ENCODE peak calls at places on chromosomes 11 and 22, in eight cellular contexts. One of them, this sample, is unnamed.

GRCh38 chr11:32045456-32045855 is 45.4 kb upstream of the RCN1 start:
- DNase-seq in SK-MEL-5: no peak
- DNase-seq in NCI-H1417 treated with DMSO at 0.1 percent for 48 hours: no peak
- DNase-seq in stimulated activated CD4-positive, alpha-beta T cell treated with anti-CD3 and anti-CD28 coated beads, Interleukin-1b, Interleukin-23, amount 100 ng/mL, for 4 hours: no peak
- DNase-seq in nucleus accumbens: no peak
- DNase-seq in H9: no peak
- DNase-seq in A549: no peak
- DNase-seq in occipital lobe: no peak
- DNase-seq in this sample: no peak

GRCh38 chr11:89235976-89236375 is 58.3 kb downstream of the TYR start:
- DNase-seq in SK-MEL-5: no peak
- DNase-seq in nucleus accumbens: no peak
- DNase-seq in A549: no peak
- DNase-seq in NCI-H1417 treated with DMSO at 0.1 percent for 48 hours: no peak
- DNase-seq in stimulated activated CD4-positive, alpha-beta T cell treated with anti-CD3 and anti-CD28 coated beads, Interleukin-1b, Interleukin-23, amount 100 ng/mL, for 4 hours: no peak
- DNase-seq in H9: no peak
- DNase-seq in occipital lobe: no peak
- DNase-seq in this sample: no peak

GRCh38 chr11:74257934-74258553 is 53.4 kb downstream of the P4HA3 start:
- DNase-seq in SK-MEL-5: no peak
- DNase-seq in occipital lobe: no peak
- DNase-seq in A549: no peak
- DNase-seq in stimulated activated CD4-positive, alpha-beta T cell treated with anti-CD3 and anti-CD28 coated beads, Interleukin-1b, Interleukin-23, amount 100 ng/mL, for 4 hours: no peak
- DNase-seq in NCI-H1417 treated with DMSO at 0.1 percent for 48 hours: no peak
- DNase-seq in nucleus accumbens: no peak
- DNase-seq in H9: no peak
- DNase-seq in this sample: no peak

GRCh38 chr11:134049303-134049702 is 19.6 kb upstream of the JAM3 start:
- DNase-seq in A549: no peak
- DNase-seq in stimulated activated CD4-positive, alpha-beta T cell treated with anti-CD3 and anti-CD28 coated beads, Interleukin-1b, Interleukin-23, amount 100 ng/mL, for 4 hours: no peak
- DNase-seq in nucleus accumbens: no peak
- DNase-seq in occipital lobe: no peak
- DNase-seq in SK-MEL-5: no peak
- DNase-seq in NCI-H1417 treated with DMSO at 0.1 percent for 48 hours: no peak
- DNase-seq in H9: no peak
- DNase-seq in this sample: no peak

GRCh38 chr22:28873183-28873964 is 10.0 kb upstream of the ZNRF3 start:
- DNase-seq in A549: no peak
- DNase-seq in H9: no peak
- DNase-seq in NCI-H1417 treated with DMSO at 0.1 percent for 48 hours: no peak
- DNase-seq in occipital lobe: no peak
- DNase-seq in stimulated activated CD4-positive, alpha-beta T cell treated with anti-CD3 and anti-CD28 coated beads, Interleukin-1b, Interleukin-23, amount 100 ng/mL, for 4 hours: no peak
- DNase-seq in SK-MEL-5: no peak
- DNase-seq in nucleus accumbens: no peak
- DNase-seq in this sample: no peak

GRCh38 chr22:44292007-44292370 is 20.8 kb downstream of the SHISAL1 start:
- DNase-seq in nucleus accumbens: no peak
- DNase-seq in NCI-H1417 treated with DMSO at 0.1 percent for 48 hours: no peak
- DNase-seq in stimulated activated CD4-positive, alpha-beta T cell treated with anti-CD3 and anti-CD28 coated beads, Interleukin-1b, Interleukin-23, amount 100 ng/mL, for 4 hours: no peak
- DNase-seq in SK-MEL-5: no peak
- DNase-seq in occipital lobe: no peak
- DNase-seq in H9: peak
- DNase-seq in A549: no peak
- DNase-seq in this sample: no peak

GRCh38 chr11:61917043-61917356 is 366 bp downstream of the RAB3IL1 start:
- DNase-seq in stimulated activated CD4-positive, alpha-beta T cell treated with anti-CD3 and anti-CD28 coated beads, Interleukin-1b, Interleukin-23, amount 100 ng/mL, for 4 hours: no peak
- DNase-seq in nucleus accumbens: no peak
- DNase-seq in NCI-H1417 treated with DMSO at 0.1 percent for 48 hours: no peak
- DNase-seq in occipital lobe: no peak
- DNase-seq in A549: no peak
- DNase-seq in H9: no peak
- DNase-seq in SK-MEL-5: no peak
- DNase-seq in this sample: no peak

GRCh38 chr11:61907282-61907681 is 10.1 kb downstream of the RAB3IL1 start:
- DNase-seq in A549: no peak
- DNase-seq in H9: no peak
- DNase-seq in SK-MEL-5: no peak
- DNase-seq in stimulated activated CD4-positive, alpha-beta T cell treated with anti-CD3 and anti-CD28 coated beads, Interleukin-1b, Interleukin-23, amount 100 ng/mL, for 4 hours: no peak
- DNase-seq in nucleus accumbens: no peak
- DNase-seq in NCI-H1417 treated with DMSO at 0.1 percent for 48 hours: no peak
- DNase-seq in occipital lobe: no peak
- DNase-seq in this sample: no peak

GRCh38 chr11:131504199-131504949 is 134.0 kb downstream of the NTM start:
- DNase-seq in nucleus accumbens: peak
- DNase-seq in A549: peak
- DNase-seq in stimulated activated CD4-positive, alpha-beta T cell treated with anti-CD3 and anti-CD28 coated beads, Interleukin-1b, Interleukin-23, amount 100 ng/mL, for 4 hours: no peak
- DNase-seq in NCI-H1417 treated with DMSO at 0.1 percent for 48 hours: no peak
- DNase-seq in SK-MEL-5: peak
- DNase-seq in occipital lobe: peak
- DNase-seq in H9: peak
- DNase-seq in this sample: no peak

GRCh38 chr22:43889366-43890253 is 2.2 kb downstream of the PNPLA5 start:
- DNase-seq in SK-MEL-5: peak
- DNase-seq in nucleus accumbens: no peak
- DNase-seq in stimulated activated CD4-positive, alpha-beta T cell treated with anti-CD3 and anti-CD28 coated beads, Interleukin-1b, Interleukin-23, amount 100 ng/mL, for 4 hours: no peak
- DNase-seq in A549: no peak
- DNase-seq in NCI-H1417 treated with DMSO at 0.1 percent for 48 hours: no peak
- DNase-seq in H9: no peak
- DNase-seq in occipital lobe: no peak
- DNase-seq in this sample: no peak

GRCh38 chr22:30305519-30305905 is 16.2 kb upstream of the CASTOR1 start:
- DNase-seq in SK-MEL-5: no peak
- DNase-seq in stimulated activated CD4-positive, alpha-beta T cell treated with anti-CD3 and anti-CD28 coated beads, Interleukin-1b, Interleukin-23, amount 100 ng/mL, for 4 hours: no peak
- DNase-seq in A549: no peak
- DNase-seq in occipital lobe: no peak
- DNase-seq in H9: no peak
- DNase-seq in NCI-H1417 treated with DMSO at 0.1 percent for 48 hours: no peak
- DNase-seq in nucleus accumbens: no peak
- DNase-seq in this sample: no peak

GRCh38 chr11:78241475-78241874 is 52.8 kb downstream of the USP35 start:
- DNase-seq in SK-MEL-5: no peak
- DNase-seq in occipital lobe: no peak
- DNase-seq in NCI-H1417 treated with DMSO at 0.1 percent for 48 hours: no peak
- DNase-seq in A549: no peak
- DNase-seq in stimulated activated CD4-positive, alpha-beta T cell treated with anti-CD3 and anti-CD28 coated beads, Interleukin-1b, Interleukin-23, amount 100 ng/mL, for 4 hours: no peak
- DNase-seq in H9: no peak
- DNase-seq in nucleus accumbens: no peak
- DNase-seq in this sample: no peak

GRCh38 chr22:23684561-23685031 is 6.2 kb upstream of the RGL4 start:
- DNase-seq in nucleus accumbens: no peak
- DNase-seq in A549: no peak
- DNase-seq in NCI-H1417 treated with DMSO at 0.1 percent for 48 hours: no peak
- DNase-seq in stimulated activated CD4-positive, alpha-beta T cell treated with anti-CD3 and anti-CD28 coated beads, Interleukin-1b, Interleukin-23, amount 100 ng/mL, for 4 hours: no peak
- DNase-seq in SK-MEL-5: no peak
- DNase-seq in H9: no peak
- DNase-seq in occipital lobe: no peak
- DNase-seq in this sample: no peak

GRCh38 chr11:58579192-58580129 is 598 bp downstream of the ZFP91 start:
- DNase-seq in SK-MEL-5: peak
- DNase-seq in occipital lobe: peak
- DNase-seq in A549: peak
- DNase-seq in stimulated activated CD4-positive, alpha-beta T cell treated with anti-CD3 and anti-CD28 coated beads, Interleukin-1b, Interleukin-23, amount 100 ng/mL, for 4 hours: peak
- DNase-seq in NCI-H1417 treated with DMSO at 0.1 percent for 48 hours: peak
- DNase-seq in H9: peak
- DNase-seq in nucleus accumbens: peak
- DNase-seq in this sample: peak

GRCh38 chr11:13637125-13638119 is 31.0 kb upstream of the FAR1 start:
- DNase-seq in NCI-H1417 treated with DMSO at 0.1 percent for 48 hours: no peak
- DNase-seq in occipital lobe: no peak
- DNase-seq in A549: no peak
- DNase-seq in stimulated activated CD4-positive, alpha-beta T cell treated with anti-CD3 and anti-CD28 coated beads, Interleukin-1b, Interleukin-23, amount 100 ng/mL, for 4 hours: no peak
- DNase-seq in nucleus accumbens: no peak
- DNase-seq in H9: no peak
- DNase-seq in SK-MEL-5: no peak
- DNase-seq in this sample: no peak

GRCh38 chr11:115198301-115198700 is 305.9 kb downstream of the CADM1 start:
- DNase-seq in SK-MEL-5: no peak
- DNase-seq in A549: no peak
- DNase-seq in H9: no peak
- DNase-seq in nucleus accumbens: no peak
- DNase-seq in NCI-H1417 treated with DMSO at 0.1 percent for 48 hours: no peak
- DNase-seq in occipital lobe: no peak
- DNase-seq in stimulated activated CD4-positive, alpha-beta T cell treated with anti-CD3 and anti-CD28 coated beads, Interleukin-1b, Interleukin-23, amount 100 ng/mL, for 4 hours: no peak
- DNase-seq in this sample: no peak

GRCh38 chr11:74644084-74644483 is 51.7 kb downstream of the POLD3 start:
- DNase-seq in A549: no peak
- DNase-seq in SK-MEL-5: no peak
- DNase-seq in stimulated activated CD4-positive, alpha-beta T cell treated with anti-CD3 and anti-CD28 coated beads, Interleukin-1b, Interleukin-23, amount 100 ng/mL, for 4 hours: no peak
- DNase-seq in H9: no peak
- DNase-seq in NCI-H1417 treated with DMSO at 0.1 percent for 48 hours: no peak
- DNase-seq in nucleus accumbens: no peak
- DNase-seq in occipital lobe: no peak
- DNase-seq in this sample: no peak

GRCh38 chr11:15663778-15664218 is 549.1 kb downstream of the INSC start:
- DNase-seq in NCI-H1417 treated with DMSO at 0.1 percent for 48 hours: no peak
- DNase-seq in SK-MEL-5: no peak
- DNase-seq in stimulated activated CD4-positive, alpha-beta T cell treated with anti-CD3 and anti-CD28 coated beads, Interleukin-1b, Interleukin-23, amount 100 ng/mL, for 4 hours: no peak
- DNase-seq in H9: peak
- DNase-seq in occipital lobe: no peak
- DNase-seq in A549: no peak
- DNase-seq in nucleus accumbens: no peak
- DNase-seq in this sample: no peak

GRCh38 chr11:9530901-9531625 is 42.4 kb upstream of the WEE1 start:
- DNase-seq in A549: no peak
- DNase-seq in stimulated activated CD4-positive, alpha-beta T cell treated with anti-CD3 and anti-CD28 coated beads, Interleukin-1b, Interleukin-23, amount 100 ng/mL, for 4 hours: no peak
- DNase-seq in H9: peak
- DNase-seq in SK-MEL-5: no peak
- DNase-seq in nucleus accumbens: no peak
- DNase-seq in occipital lobe: no peak
- DNase-seq in NCI-H1417 treated with DMSO at 0.1 percent for 48 hours: no peak
- DNase-seq in this sample: no peak

GRCh38 chr11:12008790-12009616 is 577 bp upstream of the DKK3 start:
- DNase-seq in A549: peak
- DNase-seq in SK-MEL-5: no peak
- DNase-seq in NCI-H1417 treated with DMSO at 0.1 percent for 48 hours: no peak
- DNase-seq in occipital lobe: peak
- DNase-seq in stimulated activated CD4-positive, alpha-beta T cell treated with anti-CD3 and anti-CD28 coated beads, Interleukin-1b, Interleukin-23, amount 100 ng/mL, for 4 hours: no peak
- DNase-seq in H9: peak
- DNase-seq in nucleus accumbens: peak
- DNase-seq in this sample: no peak

GRCh38 chr11:48013269-48013901 is 33.0 kb downstream of the PTPRJ start:
- DNase-seq in nucleus accumbens: no peak
- DNase-seq in NCI-H1417 treated with DMSO at 0.1 percent for 48 hours: no peak
- DNase-seq in occipital lobe: no peak
- DNase-seq in A549: peak
- DNase-seq in stimulated activated CD4-positive, alpha-beta T cell treated with anti-CD3 and anti-CD28 coated beads, Interleukin-1b, Interleukin-23, amount 100 ng/mL, for 4 hours: no peak
- DNase-seq in SK-MEL-5: no peak
- DNase-seq in H9: no peak
- DNase-seq in this sample: no peak

GRCh38 chr11:111392552-111392951 is 13.5 kb upstream of the POU2AF1 start:
- DNase-seq in H9: no peak
- DNase-seq in occipital lobe: no peak
- DNase-seq in A549: no peak
- DNase-seq in NCI-H1417 treated with DMSO at 0.1 percent for 48 hours: no peak
- DNase-seq in stimulated activated CD4-positive, alpha-beta T cell treated with anti-CD3 and anti-CD28 coated beads, Interleukin-1b, Interleukin-23, amount 100 ng/mL, for 4 hours: no peak
- DNase-seq in nucleus accumbens: no peak
- DNase-seq in SK-MEL-5: no peak
- DNase-seq in this sample: no peak

GRCh38 chr22:28229566-28230483 is 310.8 kb upstream of the PITPNB start:
- DNase-seq in SK-MEL-5: no peak
- DNase-seq in occipital lobe: no peak
- DNase-seq in nucleus accumbens: no peak
- DNase-seq in stimulated activated CD4-positive, alpha-beta T cell treated with anti-CD3 and anti-CD28 coated beads, Interleukin-1b, Interleukin-23, amount 100 ng/mL, for 4 hours: no peak
- DNase-seq in H9: no peak
- DNase-seq in A549: no peak
- DNase-seq in NCI-H1417 treated with DMSO at 0.1 percent for 48 hours: no peak
- DNase-seq in this sample: no peak

GRCh38 chr22:22884888-22885840 is 2.5 kb upstream of the IGLL5 start:
- DNase-seq in H9: peak
- DNase-seq in A549: no peak
- DNase-seq in stimulated activated CD4-positive, alpha-beta T cell treated with anti-CD3 and anti-CD28 coated beads, Interleukin-1b, Interleukin-23, amount 100 ng/mL, for 4 hours: no peak
- DNase-seq in NCI-H1417 treated with DMSO at 0.1 percent for 48 hours: no peak
- DNase-seq in nucleus accumbens: no peak
- DNase-seq in occipital lobe: no peak
- DNase-seq in SK-MEL-5: no peak
- DNase-seq in this sample: no peak

GRCh38 chr11:75585271-75585670 is 23.2 kb downstream of the SERPINH1 start:
- DNase-seq in occipital lobe: no peak
- DNase-seq in H9: no peak
- DNase-seq in SK-MEL-5: no peak
- DNase-seq in nucleus accumbens: no peak
- DNase-seq in stimulated activated CD4-positive, alpha-beta T cell treated with anti-CD3 and anti-CD28 coated beads, Interleukin-1b, Interleukin-23, amount 100 ng/mL, for 4 hours: no peak
- DNase-seq in A549: no peak
- DNase-seq in NCI-H1417 treated with DMSO at 0.1 percent for 48 hours: no peak
- DNase-seq in this sample: no peak

GRCh38 chr11:13567551-13567950 is 71.8 kb upstream of the PTH start:
- DNase-seq in A549: no peak
- DNase-seq in SK-MEL-5: no peak
- DNase-seq in H9: no peak
- DNase-seq in stimulated activated CD4-positive, alpha-beta T cell treated with anti-CD3 and anti-CD28 coated beads, Interleukin-1b, Interleukin-23, amount 100 ng/mL, for 4 hours: no peak
- DNase-seq in nucleus accumbens: no peak
- DNase-seq in occipital lobe: no peak
- DNase-seq in NCI-H1417 treated with DMSO at 0.1 percent for 48 hours: no peak
- DNase-seq in this sample: no peak

GRCh38 chr11:92384316-92384715 is 159.7 kb downstream of the FAT3 start:
- DNase-seq in H9: no peak
- DNase-seq in A549: no peak
- DNase-seq in occipital lobe: no peak
- DNase-seq in NCI-H1417 treated with DMSO at 0.1 percent for 48 hours: no peak
- DNase-seq in nucleus accumbens: no peak
- DNase-seq in stimulated activated CD4-positive, alpha-beta T cell treated with anti-CD3 and anti-CD28 coated beads, Interleukin-1b, Interleukin-23, amount 100 ng/mL, for 4 hours: no peak
- DNase-seq in SK-MEL-5: no peak
- DNase-seq in this sample: no peak